ENCODE peak calls at places on chromosomes 12 and 14, in seven cellular contexts. One of them, this sample, is unnamed.

GRCh38 chr14:68982581-68982980 is 3.5 kb upstream of the ACTN1 start:
- DNase-seq in naive thymus-derived CD4-positive, alpha-beta T cell: no peak
- DNase-seq in kidney: no peak
- DNase-seq in right lobe of liver: no peak
- DNase-seq in HFF-Myc: no peak
- DNase-seq in PC-3: no peak
- DNase-seq in upper lobe of right lung: no peak
- DNase-seq in this sample: no peak

GRCh38 chr12:111733340-111733739 is 33.4 kb upstream of the ALDH2 start:
- DNase-seq in naive thymus-derived CD4-positive, alpha-beta T cell: no peak
- DNase-seq in kidney: no peak
- DNase-seq in right lobe of liver: no peak
- DNase-seq in HFF-Myc: no peak
- DNase-seq in PC-3: no peak
- DNase-seq in upper lobe of right lung: no peak
- DNase-seq in this sample: no peak

GRCh38 chr12:22467190-22467589 is 77.2 kb downstream of the C2CD5 start:
- DNase-seq in naive thymus-derived CD4-positive, alpha-beta T cell: no peak
- DNase-seq in kidney: no peak
- DNase-seq in right lobe of liver: no peak
- DNase-seq in HFF-Myc: peak
- DNase-seq in PC-3: no peak
- DNase-seq in upper lobe of right lung: no peak
- DNase-seq in this sample: no peak

GRCh38 chr12:116161588-116161987 is 115.9 kb downstream of the MED13L start:
- DNase-seq in naive thymus-derived CD4-positive, alpha-beta T cell: no peak
- DNase-seq in kidney: no peak
- DNase-seq in right lobe of liver: no peak
- DNase-seq in HFF-Myc: no peak
- DNase-seq in PC-3: peak
- DNase-seq in upper lobe of right lung: no peak
- DNase-seq in this sample: no peak

GRCh38 chr14:36362648-36363047 is 42.2 kb upstream of the MBIP start:
- DNase-seq in naive thymus-derived CD4-positive, alpha-beta T cell: no peak
- DNase-seq in kidney: no peak
- DNase-seq in right lobe of liver: no peak
- DNase-seq in HFF-Myc: no peak
- DNase-seq in PC-3: no peak
- DNase-seq in upper lobe of right lung: no peak
- DNase-seq in this sample: no peak

GRCh38 chr12:123223241-123223668 is 9.7 kb downstream of the MPHOSPH9 start:
- DNase-seq in naive thymus-derived CD4-positive, alpha-beta T cell: peak
- DNase-seq in kidney: no peak
- DNase-seq in right lobe of liver: no peak
- DNase-seq in HFF-Myc: no peak
- DNase-seq in PC-3: no peak
- DNase-seq in upper lobe of right lung: no peak
- DNase-seq in this sample: peak

GRCh38 chr14:37824936-37825698 is 229.7 kb downstream of the TTC6 start:
- DNase-seq in naive thymus-derived CD4-positive, alpha-beta T cell: no peak
- DNase-seq in kidney: no peak
- DNase-seq in right lobe of liver: no peak
- DNase-seq in HFF-Myc: no peak
- DNase-seq in PC-3: peak
- DNase-seq in upper lobe of right lung: no peak
- DNase-seq in this sample: no peak

GRCh38 chr14:103569436-103569835 is 6.7 kb downstream of the COA8 start:
- DNase-seq in naive thymus-derived CD4-positive, alpha-beta T cell: no peak
- DNase-seq in kidney: peak
- DNase-seq in right lobe of liver: no peak
- DNase-seq in HFF-Myc: no peak
- DNase-seq in PC-3: no peak
- DNase-seq in upper lobe of right lung: no peak
- DNase-seq in this sample: no peak

GRCh38 chr12:32431025-32431424 is 31.7 kb downstream of the FGD4 start:
- DNase-seq in naive thymus-derived CD4-positive, alpha-beta T cell: no peak
- DNase-seq in kidney: no peak
- DNase-seq in right lobe of liver: no peak
- DNase-seq in HFF-Myc: no peak
- DNase-seq in PC-3: no peak
- DNase-seq in upper lobe of right lung: no peak
- DNase-seq in this sample: no peak

GRCh38 chr14:36238666-36239363 is 62.3 kb upstream of the PTCSC3 start:
- DNase-seq in naive thymus-derived CD4-positive, alpha-beta T cell: no peak
- DNase-seq in kidney: no peak
- DNase-seq in right lobe of liver: no peak
- DNase-seq in HFF-Myc: peak
- DNase-seq in PC-3: peak
- DNase-seq in upper lobe of right lung: peak
- DNase-seq in this sample: no peak

GRCh38 chr12:6550294-6551062 is 5.4 kb downstream of the IFFO1 start:
- DNase-seq in naive thymus-derived CD4-positive, alpha-beta T cell: no peak
- DNase-seq in kidney: no peak
- DNase-seq in right lobe of liver: no peak
- DNase-seq in HFF-Myc: no peak
- DNase-seq in PC-3: no peak
- DNase-seq in upper lobe of right lung: no peak
- DNase-seq in this sample: no peak

GRCh38 chr14:23631702-23632460 is 4.3 kb upstream of the DHRS2 start:
- DNase-seq in naive thymus-derived CD4-positive, alpha-beta T cell: peak
- DNase-seq in kidney: peak
- DNase-seq in right lobe of liver: peak
- DNase-seq in HFF-Myc: peak
- DNase-seq in PC-3: peak
- DNase-seq in upper lobe of right lung: peak
- DNase-seq in this sample: peak

GRCh38 chr12:27109339-27110023 is 27.1 kb upstream of the C12orf71 start:
- DNase-seq in naive thymus-derived CD4-positive, alpha-beta T cell: no peak
- DNase-seq in kidney: no peak
- DNase-seq in right lobe of liver: no peak
- DNase-seq in HFF-Myc: no peak
- DNase-seq in PC-3: peak
- DNase-seq in upper lobe of right lung: no peak
- DNase-seq in this sample: no peak

GRCh38 chr12:93429852-93430251 is 11.9 kb downstream of the UBE2N start:
- DNase-seq in naive thymus-derived CD4-positive, alpha-beta T cell: no peak
- DNase-seq in kidney: no peak
- DNase-seq in right lobe of liver: no peak
- DNase-seq in HFF-Myc: no peak
- DNase-seq in PC-3: no peak
- DNase-seq in upper lobe of right lung: no peak
- DNase-seq in this sample: no peak

GRCh38 chr12:110744176-110744575 is 1.5 kb upstream of the PPP1CC start:
- DNase-seq in naive thymus-derived CD4-positive, alpha-beta T cell: no peak
- DNase-seq in kidney: no peak
- DNase-seq in right lobe of liver: peak
- DNase-seq in HFF-Myc: no peak
- DNase-seq in PC-3: peak
- DNase-seq in upper lobe of right lung: no peak
- DNase-seq in this sample: no peak

GRCh38 chr14:75486317-75486716 is 36.0 kb upstream of the BATF start:
- DNase-seq in naive thymus-derived CD4-positive, alpha-beta T cell: no peak
- DNase-seq in kidney: no peak
- DNase-seq in right lobe of liver: no peak
- DNase-seq in HFF-Myc: no peak
- DNase-seq in PC-3: no peak
- DNase-seq in upper lobe of right lung: no peak
- DNase-seq in this sample: no peak

GRCh38 chr12:50925342-50925651 is 27.0 kb upstream of the HIGD1C start:
- DNase-seq in naive thymus-derived CD4-positive, alpha-beta T cell: no peak
- DNase-seq in kidney: peak
- DNase-seq in right lobe of liver: no peak
- DNase-seq in HFF-Myc: no peak
- DNase-seq in PC-3: no peak
- DNase-seq in upper lobe of right lung: no peak
- DNase-seq in this sample: peak
- H3K4me3 ChIP-seq in naive thymus-derived CD4-positive, alpha-beta T cell: no peak
- H3K4me3 ChIP-seq in kidney: peak
- H3K4me3 ChIP-seq in right lobe of liver: peak
- H3K4me3 ChIP-seq in HFF-Myc: peak
- H3K4me3 ChIP-seq in PC-3: peak
- H3K4me3 ChIP-seq in upper lobe of right lung: peak
- H3K4me3 ChIP-seq in this sample: peak

GRCh38 chr12:63151898-63152700 is 1.1 kb upstream of the AVPR1A start:
- DNase-seq in naive thymus-derived CD4-positive, alpha-beta T cell: no peak
- DNase-seq in kidney: peak
- DNase-seq in right lobe of liver: peak
- DNase-seq in HFF-Myc: peak
- DNase-seq in PC-3: peak
- DNase-seq in upper lobe of right lung: no peak
- DNase-seq in this sample: no peak
- H3K4me3 ChIP-seq in naive thymus-derived CD4-positive, alpha-beta T cell: no peak
- H3K4me3 ChIP-seq in kidney: peak
- H3K4me3 ChIP-seq in right lobe of liver: peak
- H3K4me3 ChIP-seq in HFF-Myc: no peak
- H3K4me3 ChIP-seq in PC-3: peak
- H3K4me3 ChIP-seq in upper lobe of right lung: peak
- H3K4me3 ChIP-seq in this sample: no peak

GRCh38 chr14:53375573-53375972 is 222.4 kb upstream of the DDHD1 start:
- DNase-seq in naive thymus-derived CD4-positive, alpha-beta T cell: no peak
- DNase-seq in kidney: no peak
- DNase-seq in right lobe of liver: no peak
- DNase-seq in HFF-Myc: no peak
- DNase-seq in PC-3: no peak
- DNase-seq in upper lobe of right lung: no peak
- DNase-seq in this sample: no peak
- H3K4me3 ChIP-seq in naive thymus-derived CD4-positive, alpha-beta T cell: no peak
- H3K4me3 ChIP-seq in kidney: no peak
- H3K4me3 ChIP-seq in right lobe of liver: no peak
- H3K4me3 ChIP-seq in HFF-Myc: no peak
- H3K4me3 ChIP-seq in PC-3: no peak
- H3K4me3 ChIP-seq in upper lobe of right lung: no peak
- H3K4me3 ChIP-seq in this sample: no peak

GRCh38 chr14:100880271-100881101 is 23.0 kb downstream of the RTL1 start:
- DNase-seq in naive thymus-derived CD4-positive, alpha-beta T cell: no peak
- DNase-seq in kidney: peak
- DNase-seq in right lobe of liver: no peak
- DNase-seq in HFF-Myc: no peak
- DNase-seq in PC-3: no peak
- DNase-seq in upper lobe of right lung: no peak
- DNase-seq in this sample: no peak

GRCh38 chr14:100881211-100882025 is 22.1 kb downstream of the RTL1 start:
- DNase-seq in naive thymus-derived CD4-positive, alpha-beta T cell: no peak
- DNase-seq in kidney: peak
- DNase-seq in right lobe of liver: peak
- DNase-seq in HFF-Myc: no peak
- DNase-seq in PC-3: no peak
- DNase-seq in upper lobe of right lung: peak
- DNase-seq in this sample: no peak

GRCh38 chr14:100878271-100879146 is 25.0 kb downstream of the RTL1 start:
- DNase-seq in naive thymus-derived CD4-positive, alpha-beta T cell: no peak
- DNase-seq in kidney: peak
- DNase-seq in right lobe of liver: peak
- DNase-seq in HFF-Myc: no peak
- DNase-seq in PC-3: no peak
- DNase-seq in upper lobe of right lung: peak
- DNase-seq in this sample: no peak

GRCh38 chr14:100879782-100880181 is 23.7 kb downstream of the RTL1 start:
- DNase-seq in naive thymus-derived CD4-positive, alpha-beta T cell: no peak
- DNase-seq in kidney: peak
- DNase-seq in right lobe of liver: no peak
- DNase-seq in HFF-Myc: no peak
- DNase-seq in PC-3: no peak
- DNase-seq in upper lobe of right lung: no peak
- DNase-seq in this sample: no peak

DNA sequence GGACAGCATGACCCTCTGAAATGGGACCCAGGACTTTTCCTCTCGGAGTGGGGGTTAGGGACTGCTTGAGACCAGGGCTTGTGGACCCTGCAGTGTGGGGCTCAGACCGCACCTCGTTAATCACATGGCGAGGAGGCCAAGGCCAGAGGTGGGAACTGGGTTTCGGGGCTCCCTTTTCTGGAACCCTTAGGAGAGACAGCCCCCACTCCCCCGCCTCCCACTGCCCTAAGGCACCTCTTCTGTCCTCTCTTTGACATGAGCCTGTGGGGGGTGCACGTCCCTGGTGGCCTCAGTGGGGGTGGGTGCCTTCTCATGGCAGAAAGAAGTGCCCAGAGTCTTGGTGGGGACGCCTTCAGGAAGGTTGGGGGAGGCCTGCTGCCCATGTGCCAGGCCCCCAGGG is 24.3 kb downstream of the RTL1 start:
- DNase-seq in naive thymus-derived CD4-positive, alpha-beta T cell: no peak
- DNase-seq in kidney: peak
- DNase-seq in right lobe of liver: no peak
- DNase-seq in HFF-Myc: no peak
- DNase-seq in PC-3: no peak
- DNase-seq in upper lobe of right lung: no peak
- DNase-seq in this sample: no peak
- H3K4me3 ChIP-seq in naive thymus-derived CD4-positive, alpha-beta T cell: no peak
- H3K4me3 ChIP-seq in kidney: no peak
- H3K4me3 ChIP-seq in right lobe of liver: no peak
- H3K4me3 ChIP-seq in HFF-Myc: no peak
- H3K4me3 ChIP-seq in PC-3: no peak
- H3K4me3 ChIP-seq in upper lobe of right lung: no peak
- H3K4me3 ChIP-seq in this sample: no peak

GRCh38 chr12:56219840-56220239 is 1.9 kb downstream of the RNF41 start:
- DNase-seq in naive thymus-derived CD4-positive, alpha-beta T cell: no peak
- DNase-seq in kidney: no peak
- DNase-seq in right lobe of liver: no peak
- DNase-seq in HFF-Myc: no peak
- DNase-seq in PC-3: no peak
- DNase-seq in upper lobe of right lung: no peak
- DNase-seq in this sample: no peak
- H3K4me3 ChIP-seq in naive thymus-derived CD4-positive, alpha-beta T cell: no peak
- H3K4me3 ChIP-seq in kidney: no peak
- H3K4me3 ChIP-seq in right lobe of liver: no peak
- H3K4me3 ChIP-seq in HFF-Myc: peak
- H3K4me3 ChIP-seq in PC-3: peak
- H3K4me3 ChIP-seq in upper lobe of right lung: no peak
- H3K4me3 ChIP-seq in this sample: no peak

GRCh38 chr12:122080149-122081107 is 1.9 kb downstream of the MLXIP start:
- DNase-seq in naive thymus-derived CD4-positive, alpha-beta T cell: no peak
- DNase-seq in kidney: peak
- DNase-seq in right lobe of liver: peak
- DNase-seq in HFF-Myc: peak
- DNase-seq in PC-3: peak
- DNase-seq in upper lobe of right lung: peak
- DNase-seq in this sample: no peak
- H3K4me3 ChIP-seq in naive thymus-derived CD4-positive, alpha-beta T cell: peak
- H3K4me3 ChIP-seq in kidney: peak
- H3K4me3 ChIP-seq in right lobe of liver: peak
- H3K4me3 ChIP-seq in HFF-Myc: peak
- H3K4me3 ChIP-seq in PC-3: peak
- H3K4me3 ChIP-seq in upper lobe of right lung: peak
- H3K4me3 ChIP-seq in this sample: peak

DNA sequence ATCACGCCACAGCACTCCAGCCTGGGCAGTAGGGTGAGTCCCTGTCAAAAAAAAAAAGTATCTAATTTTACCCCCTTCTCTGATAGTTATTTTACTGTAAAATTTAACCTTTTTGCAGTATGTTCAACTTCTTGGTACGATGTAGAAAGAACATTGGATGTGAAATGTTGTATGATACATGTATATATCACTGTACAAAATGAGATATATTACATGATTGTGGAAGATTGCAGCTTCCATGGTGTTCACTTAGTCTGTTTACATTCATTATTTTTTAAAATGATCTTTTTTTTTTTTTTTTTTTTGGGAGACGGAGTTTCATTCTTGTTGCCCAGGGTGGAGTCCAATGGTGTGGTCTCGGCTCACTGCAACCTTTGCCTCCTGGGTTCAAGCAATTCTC is 9.0 kb downstream of the SP1 start:
- DNase-seq in naive thymus-derived CD4-positive, alpha-beta T cell: no peak
- DNase-seq in kidney: no peak
- DNase-seq in right lobe of liver: no peak
- DNase-seq in HFF-Myc: no peak
- DNase-seq in PC-3: no peak
- DNase-seq in upper lobe of right lung: no peak
- DNase-seq in this sample: no peak
- H3K4me3 ChIP-seq in naive thymus-derived CD4-positive, alpha-beta T cell: no peak
- H3K4me3 ChIP-seq in kidney: no peak
- H3K4me3 ChIP-seq in right lobe of liver: no peak
- H3K4me3 ChIP-seq in HFF-Myc: no peak
- H3K4me3 ChIP-seq in PC-3: no peak
- H3K4me3 ChIP-seq in upper lobe of right lung: no peak
- H3K4me3 ChIP-seq in this sample: peak